ENCODE peak calls at places on chromosome 5, in seven cellular contexts. G is SK-N-SH, B is GM23338, O is stomach, P is HCT116, X is upper lobe of left lung, D is sigmoid colon. W is an unnamed sample.

GRCh38 chr5:33023649-33024048 is 312.5 kb downstream of the NPR3 start:
- DNase-seq in G (no peak), B (no peak), O (no peak), P (no peak), X (no peak), D (no peak), W (no peak)

GRCh38 chr5:435961-436640 is 6.9 kb upstream of the EXOC3 start:
- DNase-seq in G (peak; percentile 61), B (peak; percentile 62), O (no peak), P (no peak), X (no peak), D (peak; percentile 41), W (peak; percentile 31)

GRCh38 chr5:177183766-177184165 is 50.2 kb downstream of the NSD1 start:
- DNase-seq in G (no peak), B (no peak), O (no peak), P (no peak), X (no peak), D (no peak), W (no peak)

GRCh38 chr5:154386952-154387629 is 58.7 kb upstream of the SAP30L start:
- DNase-seq in G (no peak), B (no peak), O (no peak), P (no peak), X (no peak), D (no peak), W (no peak)

GRCh38 chr5:104016650-104017049 is 454.1 kb upstream of the NUDT12 start:
- DNase-seq in G (no peak), B (no peak), O (no peak), P (no peak), X (no peak), D (no peak), W (no peak)

GRCh38 chr5:1670342-1670741 is 129.3 kb downstream of the MRPL36 start:
- DNase-seq in G (no peak), B (no peak), O (no peak), P (no peak), X (no peak), D (no peak), W (no peak)

GRCh38 chr5:176533390-176533789 is 3.8 kb downstream of the RNF44 start:
- DNase-seq in G (no peak), B (no peak), O (no peak), P (no peak), X (peak; percentile 57), D (no peak), W (no peak)

GRCh38 chr5:178573216-178573615 is 17.0 kb downstream of the COL23A1 start:
- DNase-seq in G (no peak), B (no peak), O (no peak), P (no peak), X (no peak), D (no peak), W (no peak)

GRCh38 chr5:154110781-154111180 is 72.0 kb downstream of the MFAP3 start:
- DNase-seq in G (no peak), B (no peak), O (no peak), P (no peak), X (no peak), D (no peak), W (no peak)

GRCh38 chr5:74641778-74642542 is 1.4 kb upstream of the ENC1 start:
- DNase-seq in G (peak; percentile 44), B (peak; percentile 45), O (peak; percentile 51), P (peak; percentile 43), X (peak; percentile 54), D (no peak), W (no peak)
- TF ChIP-seq POLR2AphosphoS5 in G (peak; percentile 3), B (no peak), O (peak; percentile 30), P (no peak), X (no peak), D (no peak), W (no peak)

GRCh38 chr5:95734916-95735315 is 3.8 kb downstream of the RHOBTB3 start:
- DNase-seq in G (no peak), B (no peak), O (no peak), P (no peak), X (no peak), D (no peak), W (no peak)
- H3K4me3 ChIP-seq in G (no peak overlapping the region), B (no peak overlapping the region), O (peak overlapping the region; percentile 87), P (no peak overlapping the region), X (no peak overlapping the region), D (no peak overlapping the region), W (peak overlapping the region; percentile 1)

GRCh38 chr5:89452081-89452480 is 569.1 kb upstream of the MEF2C start:
- DNase-seq in G (no peak), B (no peak), O (no peak), P (no peak), X (no peak), D (no peak), W (no peak)
- H3K4me1 ChIP-seq in G (peaks cover 2% of the 10 kb centered on the region), B (peaks cover 42% of the 10 kb centered on the region), O (no peaks in the 10 kb centered on the region), P (no peaks in the 10 kb centered on the region), X (no peaks in the 10 kb centered on the region), D (no peaks in the 10 kb centered on the region), W (no peaks in the 10 kb centered on the region)

DNA sequence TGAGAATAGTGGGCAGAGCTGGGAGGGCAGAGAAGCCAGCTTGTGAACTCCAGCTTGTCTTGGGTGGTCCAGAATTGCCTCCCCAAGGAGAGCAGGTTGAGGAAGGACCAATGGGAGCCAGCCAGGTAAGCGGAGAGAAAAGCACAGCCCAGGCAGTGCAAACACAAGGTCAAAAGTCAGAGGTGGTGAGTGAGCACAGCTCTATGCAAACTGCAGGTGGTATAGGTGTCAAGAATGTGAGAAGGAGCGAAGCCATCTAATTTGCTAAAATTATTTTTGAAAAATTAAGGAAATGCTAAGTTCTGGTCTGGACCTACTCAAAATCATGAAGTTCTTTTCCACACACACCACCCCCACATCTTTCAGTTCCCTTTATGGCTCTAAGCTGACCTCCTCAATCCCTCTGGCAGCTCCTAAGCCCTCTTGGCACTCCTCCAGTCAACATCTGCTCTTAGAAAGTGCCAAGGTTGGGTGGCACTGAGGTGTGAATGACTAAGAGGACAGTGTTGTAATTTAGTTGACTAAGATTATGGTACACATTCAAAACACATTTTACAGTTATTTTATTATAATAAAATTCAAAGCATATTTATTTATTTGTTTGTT is 6.6 kb upstream of the OTULINL start:
- DNase-seq in G (no peak), B (no peak), O (peak; percentile 76), P (no peak), X (peak; percentile 73), D (peak; percentile 71), W (no peak)
- TF ChIP-seq POLR2AphosphoS5 in G (no peak), B (no peak), O (no peak), P (no peak), X (no peak), D (no peak), W (no peak)

GRCh38 chr5:81750308-81751008 is 439 bp downstream of the SSBP2 start:
- DNase-seq in G (peak; percentile 76), B (peak; percentile 62), O (peak; percentile 34), P (no peak), X (no peak), D (no peak), W (no peak)

GRCh38 chr5:81751009-81751835 is at the start of gene SSBP2:
- DNase-seq in G (peak; percentile 97), B (peak; percentile 98), O (peak; percentile 99), P (peak; percentile 96), X (peak; percentile 99), D (peak; percentile 100), W (peak; percentile 99)

GRCh38 chr5:81749562-81750307 is 1.2 kb downstream of the SSBP2 start:
- DNase-seq in G (peak; percentile 68), B (peak; percentile 65), O (peak; percentile 31), P (no peak), X (no peak), D (peak; percentile 72), W (peak; percentile 40)

GRCh38 chr5:81748556-81748955 is 2.3 kb downstream of the SSBP2 start:
- DNase-seq in G (no peak), B (no peak), O (no peak), P (no peak), X (no peak), D (no peak), W (no peak)

GRCh38 chr5:81749186-81749561 is 1.7 kb downstream of the SSBP2 start:
- DNase-seq in G (no peak), B (peak; percentile 28), O (no peak), P (no peak), X (no peak), D (no peak), W (no peak)
- H3K4me3 ChIP-seq in G (peak overlapping the region; percentile 73), B (peak overlapping the region; percentile 66), O (peak overlapping the region; percentile 97), P (no peak overlapping the region), X (peak overlapping the region; percentile 71), D (peak overlapping the region; percentile 67), W (peak overlapping the region; percentile 92)

GRCh38 chr5:97134634-97135033 is 7.8 kb downstream of the LIX1 start:
- DNase-seq in G (no peak), B (peak; percentile 76), O (no peak), P (no peak), X (no peak), D (no peak), W (no peak)

GRCh38 chr5:97127727-97128126 is 14.7 kb downstream of the LIX1 start:
- DNase-seq in G (no peak), B (no peak), O (no peak), P (no peak), X (no peak), D (no peak), W (no peak)

GRCh38 chr5:97133106-97133505 is 9.3 kb downstream of the LIX1 start:
- DNase-seq in G (no peak), B (no peak), O (no peak), P (no peak), X (no peak), D (no peak), W (no peak)

GRCh38 chr5:97135868-97136267 is 6.5 kb downstream of the LIX1 start:
- DNase-seq in G (no peak), B (no peak), O (no peak), P (no peak), X (no peak), D (no peak), W (no peak)

DNA sequence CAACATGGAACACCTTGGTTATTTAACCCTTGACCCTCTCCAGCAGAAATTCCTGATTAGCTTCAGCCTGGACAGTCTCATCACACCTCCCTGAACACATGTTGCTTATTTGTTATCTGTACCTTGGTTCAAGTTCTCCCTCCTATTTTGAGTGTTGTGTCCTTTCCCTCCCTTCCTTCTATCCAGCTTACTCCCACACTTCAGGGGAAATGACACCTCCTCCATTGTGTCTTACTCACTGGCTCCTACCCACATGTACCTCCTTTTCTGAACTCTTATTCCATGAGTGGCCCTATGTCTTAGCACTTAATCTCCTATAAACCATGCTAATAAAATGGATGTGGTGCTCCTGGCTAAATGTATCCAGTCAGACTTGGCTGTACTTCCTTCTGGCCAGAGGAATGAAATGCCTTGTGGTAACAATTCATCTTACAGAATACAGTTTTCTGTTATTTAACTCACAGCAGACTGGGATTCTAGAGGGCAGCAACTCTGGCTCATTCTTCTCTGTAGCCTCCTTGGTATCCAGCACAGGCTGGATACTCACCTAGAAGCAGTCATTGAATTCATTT is 11.2 kb downstream of the LIX1 start:
- DNase-seq in G (no peak), B (no peak), O (no peak), P (no peak), X (no peak), D (no peak), W (no peak)
- H3K4me1 ChIP-seq in G (no peaks in the 10 kb centered on the region), B (peaks cover 8% of the 10 kb centered on the region), O (peaks cover 12% of the 10 kb centered on the region), P (no peaks in the 10 kb centered on the region), X (no peaks in the 10 kb centered on the region), D (peaks cover 3% of the 10 kb centered on the region), W (no peaks in the 10 kb centered on the region)

GRCh38 chr5:31181376-31181987 is 12.0 kb upstream of the CDH6 start:
- DNase-seq in G (no peak), B (no peak), O (no peak), P (no peak), X (no peak), D (no peak), W (no peak)
- TF ChIP-seq POLR2AphosphoS5 in G (no peak), B (no peak), O (no peak), P (no peak), X (no peak), D (no peak), W (no peak)